ENCODE peak calls at places on chromosomes 16 and 17, in five cellular contexts. E, M, W, V and A are unnamed samples.

GRCh38 chr17:59761385-59762021 is 54.0 kb downstream of the VMP1 start:
- DNase-seq in E (no peak), M (no peak), W (no peak), V (no peak), A (no peak)

GRCh38 chr16:86951831-86952598 is 365.2 kb downstream of the C16orf95 start:
- DNase-seq in E (no peak), M (no peak), W (peak; percentile 64), V (no peak), A (peak; percentile 81)

GRCh38 chr16:83701494-83701893 is 106.3 kb upstream of the HSBP1 start:
- DNase-seq in E (peak; percentile 92), M (no peak), W (no peak), V (peak; percentile 79), A (peak; percentile 27)

GRCh38 chr16:46884513-46885293 is 541 bp downstream of the GPT2 start:
- DNase-seq in E (no peak), M (no peak), W (no peak), V (no peak), A (no peak)

GRCh38 chr17:27625856-27626255 is 5.1 kb upstream of the LGALS9 start:
- DNase-seq in E (no peak), M (no peak), W (no peak), V (no peak), A (no peak)

GRCh38 chr17:32780721-32781120 is 96.2 kb downstream of the MYO1D start:
- DNase-seq in E (no peak), M (no peak), W (no peak), V (no peak), A (no peak)

GRCh38 chr16:27950488-27950887 is 113.0 kb downstream of the GSG1L start:
- DNase-seq in E (no peak), M (no peak), W (no peak), V (no peak), A (no peak)

GRCh38 chr17:3966720-3967363 is 2.6 kb upstream of the ATP2A3 start:
- DNase-seq in E (no peak), M (no peak), W (no peak), V (no peak), A (no peak)

GRCh38 chr16:13231365-13231764 is 330.0 kb downstream of the SHISA9 start:
- DNase-seq in E (no peak), M (no peak), W (no peak), V (no peak), A (no peak)

GRCh38 chr17:17567114-17567513 is 24.4 kb downstream of the PEMT start:
- DNase-seq in E (no peak), M (no peak), W (no peak), V (no peak), A (no peak)
- TF ChIP-seq POLR2A in E (no peak), M (no peak), W (no peak), V (no peak), A (no peak)

GRCh38 chr16:69836252-69836651 is 74.1 kb downstream of the WWP2 start:
- DNase-seq in E (no peak), M (no peak), W (no peak), V (no peak), A (no peak)
- TF ChIP-seq POLR2A in E (no peak), M (no peak), W (no peak), V (no peak), A (no peak)

GRCh38 chr17:21286066-21286770 is 1.7 kb downstream of the MAP2K3 start:
- DNase-seq in E (no peak), M (no peak), W (peak; percentile 95), V (peak; percentile 98), A (peak; percentile 93)
- TF ChIP-seq POLR2A in E (no peak), M (no peak), W (no peak), V (no peak), A (peak; percentile 52)

GRCh38 chr17:81462506-81463125 is 50.0 kb downstream of the ACTG1 start:
- DNase-seq in E (no peak), M (no peak), W (no peak), V (no peak), A (no peak)

GRCh38 chr17:81461607-81462500 is 50.7 kb downstream of the ACTG1 start:
- DNase-seq in E (peak; percentile 53), M (no peak), W (no peak), V (no peak), A (no peak)

GRCh38 chr17:81459224-81459623 is 53.4 kb downstream of the ACTG1 start:
- DNase-seq in E (no peak), M (no peak), W (no peak), V (no peak), A (no peak)

GRCh38 chr17:81459864-81460263 is 52.7 kb downstream of the ACTG1 start:
- DNase-seq in E (no peak), M (no peak), W (no peak), V (no peak), A (no peak)

GRCh38 chr17:81460856-81461460 is 51.6 kb downstream of the ACTG1 start:
- DNase-seq in E (no peak), M (no peak), W (no peak), V (no peak), A (no peak)
- TF ChIP-seq POLR2A in E (no peak), M (no peak), W (no peak), V (no peak), A (no peak)

DNA sequence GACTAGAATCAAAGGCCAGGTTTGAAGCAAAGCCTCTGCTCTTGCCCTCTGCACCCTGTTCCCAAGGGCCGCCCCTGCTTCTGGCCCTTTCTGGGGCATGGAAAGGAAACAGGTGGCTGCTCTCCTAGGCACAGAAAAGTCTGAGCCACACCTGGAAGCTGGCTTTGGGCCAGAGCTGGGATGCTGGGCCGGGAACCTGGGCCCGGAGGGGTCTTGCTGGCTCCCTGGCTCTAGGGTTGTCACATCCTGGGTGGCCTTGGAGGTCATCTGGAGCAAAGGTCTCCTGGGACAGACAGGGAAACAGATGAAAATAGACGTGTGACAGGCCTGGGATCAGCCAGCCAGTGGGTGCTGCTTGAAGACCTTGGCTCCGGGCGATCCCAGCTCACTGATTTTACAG is 74.1 kb upstream of the LHX1 start:
- DNase-seq in E (no peak), M (no peak), W (no peak), V (no peak), A (no peak)
- TF ChIP-seq POLR2A in E (no peak), M (no peak), W (no peak), V (no peak), A (no peak)

DNA sequence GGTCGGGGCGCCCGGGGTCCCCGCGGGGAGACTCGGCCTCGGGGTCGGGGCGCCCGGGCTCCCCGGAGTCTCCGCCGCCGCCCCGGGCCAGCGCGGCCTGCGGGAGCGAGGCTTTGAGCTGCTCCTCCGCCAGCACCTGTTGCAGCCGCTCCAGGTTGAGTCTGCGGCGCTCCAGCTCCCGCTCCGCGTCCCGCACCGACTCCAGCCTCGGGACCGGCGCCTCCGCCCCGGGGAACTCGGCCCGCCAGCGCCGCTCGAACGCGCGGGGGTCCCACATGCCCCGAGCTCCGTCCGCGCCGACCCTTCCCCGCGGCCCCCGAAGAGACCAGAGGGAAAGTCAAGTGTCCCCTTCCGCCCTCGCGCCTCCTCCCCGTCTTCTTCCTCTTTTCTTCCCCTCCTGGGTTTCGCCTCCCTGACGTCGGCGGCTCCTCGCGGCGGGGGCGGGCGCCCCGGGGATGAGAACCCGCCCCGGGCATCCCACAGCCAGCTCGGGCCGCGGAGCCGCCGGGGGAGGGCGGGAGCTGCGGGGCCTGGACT is 40.8 kb upstream of the BHLHA9 start:
- DNase-seq in E (peak; percentile 66), M (no peak), W (peak; percentile 78), V (peak; percentile 96), A (no peak)
- TF ChIP-seq POLR2A in E (no peak), M (peak; percentile 90), W (peak; percentile 34), V (peak; percentile 26), A (no peak)

GRCh38 chr17:789160-789840 is 7.1 kb downstream of the MRM3 start:
- DNase-seq in E (no peak), M (no peak), W (no peak), V (no peak), A (no peak)

GRCh38 chr17:791807-792206 is 9.7 kb downstream of the MRM3 start:
- DNase-seq in E (no peak), M (no peak), W (no peak), V (no peak), A (no peak)

GRCh38 chr17:795276-795675 is 13.1 kb downstream of the MRM3 start:
- DNase-seq in E (no peak), M (no peak), W (no peak), V (no peak), A (no peak)

GRCh38 chr17:794876-795275 is 12.7 kb downstream of the MRM3 start:
- DNase-seq in E (peak; percentile 83), M (no peak), W (peak; percentile 87), V (peak; percentile 97), A (no peak)

DNA sequence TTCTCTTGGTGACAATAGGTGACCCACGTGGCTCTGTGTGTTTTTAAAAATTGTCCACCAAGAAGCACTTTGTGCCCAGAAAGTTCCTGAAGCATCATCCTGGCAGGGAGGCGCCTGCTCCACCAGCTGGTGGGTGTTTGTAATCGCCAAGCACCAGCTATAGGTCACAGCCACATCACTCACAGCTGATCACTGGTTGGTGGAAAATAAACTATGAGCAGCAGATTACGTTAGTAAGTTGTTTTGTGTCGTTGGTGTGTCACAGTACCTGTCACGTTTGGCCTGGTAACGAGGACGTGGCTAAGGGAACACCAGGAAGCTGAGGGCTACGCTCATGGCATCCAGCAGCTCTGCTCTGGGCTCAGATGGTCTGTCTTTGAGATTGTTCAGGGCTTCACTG is 10.1 kb downstream of the MRM3 start:
- DNase-seq in E (no peak), M (no peak), W (peak; percentile 31), V (no peak), A (no peak)
- TF ChIP-seq POLR2A in E (peak; percentile 8), M (no peak), W (no peak), V (no peak), A (no peak)